ENCODE peak calls at places on chromosomes 11 and 22, in nine cellular contexts. One of them, this sample, is unnamed.
A peak's percentile ranks its signal among the peaks of the same experiment; 100 is the strongest.

GRCh38 chr22:30894371-30894740 is 74.2 kb downstream of the MORC2 start:
- DNase-seq in psoas muscle: no peak
- DNase-seq in sigmoid colon: no peak
- DNase-seq in Peyer's patch: peak; percentile 10
- DNase-seq in mucosa of descending colon: no peak
- DNase-seq in A549: no peak
- DNase-seq in uterus: no peak
- DNase-seq in heart left ventricle: no peak
- DNase-seq in neural progenitor cell: no peak
- DNase-seq in this sample: peak; percentile 2

GRCh38 chr11:27869701-27870100 is 169.4 kb upstream of the BDNF start:
- DNase-seq in psoas muscle: no peak
- DNase-seq in sigmoid colon: no peak
- DNase-seq in Peyer's patch: no peak
- DNase-seq in mucosa of descending colon: no peak
- DNase-seq in A549: no peak
- DNase-seq in uterus: no peak
- DNase-seq in heart left ventricle: no peak
- DNase-seq in neural progenitor cell: no peak
- DNase-seq in this sample: no peak

GRCh38 chr11:128725630-128726461 is 32.0 kb downstream of the FLI1 start:
- DNase-seq in psoas muscle: no peak
- DNase-seq in sigmoid colon: no peak
- DNase-seq in Peyer's patch: peak; percentile 69
- DNase-seq in mucosa of descending colon: no peak
- DNase-seq in A549: no peak
- DNase-seq in uterus: no peak
- DNase-seq in heart left ventricle: no peak
- DNase-seq in neural progenitor cell: no peak
- DNase-seq in this sample: no peak

GRCh38 chr11:122170815-122171475 is 54.9 kb upstream of the BLID start:
- DNase-seq in psoas muscle: no peak
- DNase-seq in sigmoid colon: no peak
- DNase-seq in Peyer's patch: no peak
- DNase-seq in mucosa of descending colon: no peak
- DNase-seq in A549: no peak
- DNase-seq in uterus: no peak
- DNase-seq in heart left ventricle: no peak
- DNase-seq in neural progenitor cell: no peak
- DNase-seq in this sample: no peak

GRCh38 chr11:94171693-94172440 is 43.2 kb downstream of the PANX1 start:
- DNase-seq in psoas muscle: no peak
- DNase-seq in sigmoid colon: no peak
- DNase-seq in Peyer's patch: peak; percentile 63
- DNase-seq in mucosa of descending colon: no peak
- DNase-seq in A549: peak; percentile 29
- DNase-seq in uterus: no peak
- DNase-seq in heart left ventricle: no peak
- DNase-seq in neural progenitor cell: peak; percentile 79
- DNase-seq in this sample: no peak

GRCh38 chr22:49235463-49236300 is 592.0 kb downstream of the BRD1 start:
- DNase-seq in psoas muscle: no peak
- DNase-seq in sigmoid colon: no peak
- DNase-seq in Peyer's patch: no peak
- DNase-seq in mucosa of descending colon: no peak
- DNase-seq in A549: no peak
- DNase-seq in uterus: no peak
- DNase-seq in heart left ventricle: no peak
- DNase-seq in neural progenitor cell: peak; percentile 49
- DNase-seq in this sample: no peak

GRCh38 chr11:11813288-11813962 is 28.3 kb upstream of the USP47 start:
- DNase-seq in psoas muscle: peak; percentile 20
- DNase-seq in sigmoid colon: peak; percentile 78
- DNase-seq in Peyer's patch: peak; percentile 68
- DNase-seq in mucosa of descending colon: no peak
- DNase-seq in A549: peak; percentile 45
- DNase-seq in uterus: peak; percentile 34
- DNase-seq in heart left ventricle: peak; percentile 44
- DNase-seq in neural progenitor cell: no peak
- DNase-seq in this sample: peak; percentile 82

GRCh38 chr11:70913715-70914231 is 338.6 kb downstream of the SHANK2 start:
- DNase-seq in psoas muscle: no peak
- DNase-seq in sigmoid colon: peak; percentile 77
- DNase-seq in Peyer's patch: peak; percentile 52
- DNase-seq in mucosa of descending colon: peak; percentile 80
- DNase-seq in A549: no peak
- DNase-seq in uterus: no peak
- DNase-seq in heart left ventricle: no peak
- DNase-seq in neural progenitor cell: peak; percentile 78
- DNase-seq in this sample: no peak

GRCh38 chr11:68255526-68255925 is 16.2 kb downstream of the C11orf24 start:
- DNase-seq in psoas muscle: peak; percentile 46
- DNase-seq in sigmoid colon: no peak
- DNase-seq in Peyer's patch: no peak
- DNase-seq in mucosa of descending colon: no peak
- DNase-seq in A549: no peak
- DNase-seq in uterus: no peak
- DNase-seq in heart left ventricle: no peak
- DNase-seq in neural progenitor cell: no peak
- DNase-seq in this sample: no peak

GRCh38 chr11:66591175-66591574 is 1.7 kb downstream of the CCDC87 start:
- DNase-seq in psoas muscle: no peak
- DNase-seq in sigmoid colon: no peak
- DNase-seq in Peyer's patch: no peak
- DNase-seq in mucosa of descending colon: no peak
- DNase-seq in A549: no peak
- DNase-seq in uterus: no peak
- DNase-seq in heart left ventricle: no peak
- DNase-seq in neural progenitor cell: no peak
- DNase-seq in this sample: no peak

GRCh38 chr11:70054020-70054419 is 24.1 kb upstream of the ANO1 start:
- DNase-seq in psoas muscle: no peak
- DNase-seq in sigmoid colon: no peak
- DNase-seq in Peyer's patch: peak; percentile 7
- DNase-seq in mucosa of descending colon: no peak
- DNase-seq in A549: no peak
- DNase-seq in uterus: no peak
- DNase-seq in heart left ventricle: no peak
- DNase-seq in neural progenitor cell: no peak
- DNase-seq in this sample: no peak

GRCh38 chr11:31340903-31341572 is 28.5 kb downstream of the DCDC1 start:
- DNase-seq in psoas muscle: no peak
- DNase-seq in sigmoid colon: no peak
- DNase-seq in Peyer's patch: no peak
- DNase-seq in mucosa of descending colon: no peak
- DNase-seq in A549: peak; percentile 15
- DNase-seq in uterus: no peak
- DNase-seq in heart left ventricle: no peak
- DNase-seq in neural progenitor cell: peak; percentile 49
- DNase-seq in this sample: no peak

GRCh38 chr11:86849679-86850078 is 49.3 kb downstream of the PRSS23 start:
- DNase-seq in psoas muscle: no peak
- DNase-seq in sigmoid colon: no peak
- DNase-seq in Peyer's patch: no peak
- DNase-seq in mucosa of descending colon: no peak
- DNase-seq in A549: no peak
- DNase-seq in uterus: no peak
- DNase-seq in heart left ventricle: no peak
- DNase-seq in neural progenitor cell: no peak
- DNase-seq in this sample: no peak

GRCh38 chr11:33256031-33256807 is 962 bp upstream of the HIPK3 start:
- DNase-seq in psoas muscle: no peak
- DNase-seq in sigmoid colon: no peak
- DNase-seq in Peyer's patch: no peak
- DNase-seq in mucosa of descending colon: no peak
- DNase-seq in A549: peak; percentile 8
- DNase-seq in uterus: no peak
- DNase-seq in heart left ventricle: no peak
- DNase-seq in neural progenitor cell: peak; percentile 9
- DNase-seq in this sample: no peak

GRCh38 chr22:44632823-44633478 is 69.1 kb upstream of the PRR5 start:
- DNase-seq in psoas muscle: no peak
- DNase-seq in sigmoid colon: no peak
- DNase-seq in Peyer's patch: no peak
- DNase-seq in mucosa of descending colon: no peak
- DNase-seq in A549: no peak
- DNase-seq in uterus: no peak
- DNase-seq in heart left ventricle: no peak
- DNase-seq in neural progenitor cell: no peak
- DNase-seq in this sample: no peak

GRCh38 chr11:87597696-87598095 is 560.0 kb downstream of the TMEM135 start:
- DNase-seq in psoas muscle: no peak
- DNase-seq in sigmoid colon: no peak
- DNase-seq in Peyer's patch: no peak
- DNase-seq in mucosa of descending colon: no peak
- DNase-seq in A549: no peak
- DNase-seq in uterus: no peak
- DNase-seq in heart left ventricle: no peak
- DNase-seq in neural progenitor cell: no peak
- DNase-seq in this sample: no peak

GRCh38 chr22:25112538-25113253 is 87.0 kb upstream of the CRYBB3 start:
- DNase-seq in psoas muscle: no peak
- DNase-seq in sigmoid colon: no peak
- DNase-seq in Peyer's patch: no peak
- DNase-seq in mucosa of descending colon: no peak
- DNase-seq in A549: no peak
- DNase-seq in uterus: no peak
- DNase-seq in heart left ventricle: no peak
- DNase-seq in neural progenitor cell: no peak
- DNase-seq in this sample: peak; percentile 66

GRCh38 chr11:45896392-45897068 is 10.5 kb downstream of the FREY1 start:
- DNase-seq in psoas muscle: peak; percentile 15
- DNase-seq in sigmoid colon: no peak
- DNase-seq in Peyer's patch: no peak
- DNase-seq in mucosa of descending colon: no peak
- DNase-seq in A549: no peak
- DNase-seq in uterus: no peak
- DNase-seq in heart left ventricle: no peak
- DNase-seq in neural progenitor cell: peak; percentile 84
- DNase-seq in this sample: no peak

GRCh38 chr22:28983190-28983589 is 78.4 kb downstream of the C22orf31 start:
- DNase-seq in psoas muscle: no peak
- DNase-seq in sigmoid colon: no peak
- DNase-seq in Peyer's patch: no peak
- DNase-seq in mucosa of descending colon: no peak
- DNase-seq in A549: no peak
- DNase-seq in uterus: no peak
- DNase-seq in heart left ventricle: no peak
- DNase-seq in neural progenitor cell: no peak
- DNase-seq in this sample: no peak

GRCh38 chr11:125494987-125495725 is 909 bp downstream of the FEZ1 start:
- DNase-seq in psoas muscle: peak; percentile 47
- DNase-seq in sigmoid colon: peak; percentile 77
- DNase-seq in Peyer's patch: no peak
- DNase-seq in mucosa of descending colon: peak; percentile 49
- DNase-seq in A549: peak; percentile 8
- DNase-seq in uterus: peak; percentile 47
- DNase-seq in heart left ventricle: peak; percentile 23
- DNase-seq in neural progenitor cell: peak; percentile 83
- DNase-seq in this sample: no peak

GRCh38 chr11:19595840-19596751 is 116.5 kb upstream of the NAV2 start:
- DNase-seq in psoas muscle: peak; percentile 62
- DNase-seq in sigmoid colon: peak; percentile 75
- DNase-seq in Peyer's patch: no peak
- DNase-seq in mucosa of descending colon: no peak
- DNase-seq in A549: peak; percentile 11
- DNase-seq in uterus: peak; percentile 25
- DNase-seq in heart left ventricle: peak; percentile 53
- DNase-seq in neural progenitor cell: no peak
- DNase-seq in this sample: peak; percentile 87

GRCh38 chr11:2442554-2442953 is 1.8 kb downstream of the TRPM5 start:
- DNase-seq in psoas muscle: no peak
- DNase-seq in sigmoid colon: no peak
- DNase-seq in Peyer's patch: no peak
- DNase-seq in mucosa of descending colon: no peak
- DNase-seq in A549: no peak
- DNase-seq in uterus: no peak
- DNase-seq in heart left ventricle: no peak
- DNase-seq in neural progenitor cell: no peak
- DNase-seq in this sample: no peak

GRCh38 chr11:115190196-115190595 is 314.0 kb downstream of the CADM1 start:
- DNase-seq in psoas muscle: no peak
- DNase-seq in sigmoid colon: no peak
- DNase-seq in Peyer's patch: no peak
- DNase-seq in mucosa of descending colon: no peak
- DNase-seq in A549: no peak
- DNase-seq in uterus: no peak
- DNase-seq in heart left ventricle: no peak
- DNase-seq in neural progenitor cell: no peak
- DNase-seq in this sample: no peak
- H3K4me3 ChIP-seq in psoas muscle: no peak overlapping the region
- H3K4me3 ChIP-seq in sigmoid colon: no peak overlapping the region
- H3K4me3 ChIP-seq in Peyer's patch: no peak overlapping the region
- H3K4me3 ChIP-seq in mucosa of descending colon: no peak overlapping the region
- H3K4me3 ChIP-seq in A549: no peak overlapping the region
- H3K4me3 ChIP-seq in uterus: no peak overlapping the region
- H3K4me3 ChIP-seq in heart left ventricle: no peak overlapping the region
- H3K4me3 ChIP-seq in neural progenitor cell: no peak overlapping the region
- H3K4me3 ChIP-seq in this sample: no peak overlapping the region

DNA sequence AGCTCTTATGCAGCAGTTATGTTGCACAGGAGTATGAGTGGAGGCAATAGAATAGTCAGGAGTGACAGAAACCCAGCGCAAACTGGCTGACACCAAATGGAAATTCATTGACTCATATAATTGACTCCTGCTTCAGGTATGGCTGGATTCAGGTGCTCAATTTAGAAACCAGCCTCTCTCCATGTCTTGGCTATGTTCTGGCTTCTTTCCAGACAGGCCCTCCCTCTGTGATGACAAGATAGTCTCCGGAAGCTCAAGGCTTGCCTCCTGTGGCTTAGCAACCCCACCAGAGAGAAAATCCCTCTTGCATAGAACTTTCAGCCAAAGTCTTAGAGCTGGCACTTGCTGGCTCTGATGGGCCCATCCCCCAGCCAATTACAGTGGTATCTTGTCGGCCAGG is 28.1 kb upstream of the MN1 start:
- DNase-seq in psoas muscle: no peak
- DNase-seq in sigmoid colon: no peak
- DNase-seq in Peyer's patch: no peak
- DNase-seq in mucosa of descending colon: no peak
- DNase-seq in A549: no peak
- DNase-seq in uterus: no peak
- DNase-seq in heart left ventricle: no peak
- DNase-seq in neural progenitor cell: no peak
- DNase-seq in this sample: no peak
- H3K4me1 ChIP-seq in psoas muscle: no peaks in the 10 kb centered on the region
- H3K4me1 ChIP-seq in sigmoid colon: no peaks in the 10 kb centered on the region
- H3K4me1 ChIP-seq in Peyer's patch: no peaks in the 10 kb centered on the region
- H3K4me1 ChIP-seq in mucosa of descending colon: no peaks in the 10 kb centered on the region
- H3K4me1 ChIP-seq in A549: no peaks in the 10 kb centered on the region
- H3K4me1 ChIP-seq in uterus: no peaks in the 10 kb centered on the region
- H3K4me1 ChIP-seq in heart left ventricle: no peaks in the 10 kb centered on the region
- H3K4me1 ChIP-seq in neural progenitor cell: no peaks in the 10 kb centered on the region
- H3K4me1 ChIP-seq in this sample: no peaks in the 10 kb centered on the region

GRCh38 chr11:18115360-18116127 is 9.7 kb upstream of the SAAL1 start:
- DNase-seq in psoas muscle: no peak
- DNase-seq in sigmoid colon: peak; percentile 66
- DNase-seq in Peyer's patch: peak; percentile 83
- DNase-seq in mucosa of descending colon: no peak
- DNase-seq in A549: peak; percentile 75
- DNase-seq in uterus: peak; percentile 31
- DNase-seq in heart left ventricle: peak; percentile 20
- DNase-seq in neural progenitor cell: peak; percentile 86
- DNase-seq in this sample: peak; percentile 70
- TF ChIP-seq CTCF in psoas muscle: peak; percentile 83
- TF ChIP-seq CTCF in sigmoid colon: peak; percentile 84
- TF ChIP-seq CTCF in Peyer's patch: peak; percentile 80
- TF ChIP-seq CTCF in mucosa of descending colon: peak; percentile 71
- TF ChIP-seq CTCF in A549: peak; percentile 89
- TF ChIP-seq CTCF in uterus: peak; percentile 60
- TF ChIP-seq CTCF in heart left ventricle: peak; percentile 87
- TF ChIP-seq CTCF in neural progenitor cell: peak; percentile 88
- TF ChIP-seq CTCF in this sample: peak; percentile 92

GRCh38 chr11:118620529-118621070 is 13.2 kb downstream of the PHLDB1 start:
- DNase-seq in psoas muscle: no peak
- DNase-seq in sigmoid colon: no peak
- DNase-seq in Peyer's patch: no peak
- DNase-seq in mucosa of descending colon: peak; percentile 43
- DNase-seq in A549: no peak
- DNase-seq in uterus: no peak
- DNase-seq in heart left ventricle: peak; percentile 63
- DNase-seq in neural progenitor cell: no peak
- DNase-seq in this sample: no peak
- H3K4me3 ChIP-seq in psoas muscle: peak overlapping the region; percentile 68
- H3K4me3 ChIP-seq in sigmoid colon: peak overlapping the region; percentile 66
- H3K4me3 ChIP-seq in Peyer's patch: peak overlapping the region; percentile 27
- H3K4me3 ChIP-seq in mucosa of descending colon: no peak overlapping the region
- H3K4me3 ChIP-seq in A549: no peak overlapping the region
- H3K4me3 ChIP-seq in uterus: peak overlapping the region; percentile 38
- H3K4me3 ChIP-seq in heart left ventricle: peak overlapping the region; percentile 66
- H3K4me3 ChIP-seq in neural progenitor cell: peak overlapping the region; percentile 89
- H3K4me3 ChIP-seq in this sample: no peak overlapping the region

This sample was measured in right lobe of liver.